ENCODE peak calls at places on chromosomes 4 and X, in six cellular contexts. One of them, this sample, is unnamed.

GRCh38 chr4:42750091-42750490 is 93.2 kb upstream of the ATP8A1 start:
- DNase-seq in fibroblast of lung: no peak
- DNase-seq in A549: no peak
- DNase-seq in hepatocyte: peak; percentile 16
- DNase-seq in AG04449: no peak
- DNase-seq in fibroblast of villous mesenchyme: no peak
- DNase-seq in this sample: no peak

GRCh38 chr4:164731827-164732474 is 22.0 kb upstream of the SMIM31 start:
- DNase-seq in fibroblast of villous mesenchyme: peak; percentile 30
- DNase-seq in AG04449: no peak
- DNase-seq in A549: peak; percentile 25
- DNase-seq in hepatocyte: peak; percentile 67
- DNase-seq in fibroblast of lung: peak; percentile 52
- DNase-seq in this sample: peak; percentile 53

GRCh38 chrX:54357414-54358377 is at the start of gene WNK3:
- DNase-seq in A549: peak; percentile 35
- DNase-seq in AG04449: no peak
- DNase-seq in fibroblast of villous mesenchyme: peak; percentile 49
- DNase-seq in hepatocyte: peak; percentile 91
- DNase-seq in fibroblast of lung: peak; percentile 77
- DNase-seq in this sample: peak; percentile 83

GRCh38 chr4:138796761-138797160 is 218.8 kb upstream of the NOCT start:
- DNase-seq in AG04449: no peak
- DNase-seq in fibroblast of lung: no peak
- DNase-seq in fibroblast of villous mesenchyme: no peak
- DNase-seq in A549: no peak
- DNase-seq in hepatocyte: no peak
- DNase-seq in this sample: no peak

GRCh38 chr4:89868261-89868660 is 26.4 kb upstream of the MMRN1 start:
- DNase-seq in fibroblast of villous mesenchyme: no peak
- DNase-seq in AG04449: no peak
- DNase-seq in hepatocyte: no peak
- DNase-seq in A549: no peak
- DNase-seq in fibroblast of lung: no peak
- DNase-seq in this sample: no peak

GRCh38 chrX:49661881-49662280 is 33.9 kb downstream of the PAGE1 start:
- DNase-seq in fibroblast of lung: no peak
- DNase-seq in A549: no peak
- DNase-seq in AG04449: no peak
- DNase-seq in hepatocyte: no peak
- DNase-seq in fibroblast of villous mesenchyme: no peak
- DNase-seq in this sample: no peak

GRCh38 chr4:151524610-151525009 is 115.6 kb downstream of the FHIP1A start:
- DNase-seq in A549: no peak
- DNase-seq in AG04449: no peak
- DNase-seq in fibroblast of lung: no peak
- DNase-seq in hepatocyte: no peak
- DNase-seq in fibroblast of villous mesenchyme: no peak
- DNase-seq in this sample: no peak

GRCh38 chrX:128714425-128714824 is 662.2 kb upstream of the ACTRT1 start:
- DNase-seq in hepatocyte: no peak
- DNase-seq in A549: no peak
- DNase-seq in AG04449: no peak
- DNase-seq in fibroblast of villous mesenchyme: no peak
- DNase-seq in fibroblast of lung: no peak
- DNase-seq in this sample: no peak

GRCh38 chr4:23324291-23324690 is 565.6 kb downstream of the PPARGC1A start:
- DNase-seq in A549: no peak
- DNase-seq in AG04449: no peak
- DNase-seq in fibroblast of villous mesenchyme: no peak
- DNase-seq in fibroblast of lung: peak; percentile 5
- DNase-seq in hepatocyte: no peak
- DNase-seq in this sample: peak; percentile 56

GRCh38 chr4:125313989-125314602 is 659 bp upstream of the FAT4 start:
- DNase-seq in A549: no peak
- DNase-seq in AG04449: no peak
- DNase-seq in hepatocyte: peak; percentile 8
- DNase-seq in fibroblast of villous mesenchyme: no peak
- DNase-seq in fibroblast of lung: no peak
- DNase-seq in this sample: no peak
- TF ChIP-seq CTCF in A549: no peak
- TF ChIP-seq CTCF in AG04449: no peak
- TF ChIP-seq CTCF in hepatocyte: no peak
- TF ChIP-seq CTCF in fibroblast of villous mesenchyme: no peak
- TF ChIP-seq CTCF in fibroblast of lung: no peak
- TF ChIP-seq CTCF in this sample: no peak

GRCh38 chr4:80180743-80181142 is 16.6 kb upstream of the PRDM8 start:
- DNase-seq in A549: no peak
- DNase-seq in fibroblast of villous mesenchyme: no peak
- DNase-seq in hepatocyte: no peak
- DNase-seq in AG04449: no peak
- DNase-seq in fibroblast of lung: no peak
- DNase-seq in this sample: no peak
- H3K4me3 ChIP-seq in A549: no peak overlapping the region
- H3K4me3 ChIP-seq in fibroblast of villous mesenchyme: no peak overlapping the region
- H3K4me3 ChIP-seq in hepatocyte: no peak overlapping the region
- H3K4me3 ChIP-seq in AG04449: no peak overlapping the region
- H3K4me3 ChIP-seq in fibroblast of lung: no peak overlapping the region
- H3K4me3 ChIP-seq in this sample: no peak overlapping the region

DNA sequence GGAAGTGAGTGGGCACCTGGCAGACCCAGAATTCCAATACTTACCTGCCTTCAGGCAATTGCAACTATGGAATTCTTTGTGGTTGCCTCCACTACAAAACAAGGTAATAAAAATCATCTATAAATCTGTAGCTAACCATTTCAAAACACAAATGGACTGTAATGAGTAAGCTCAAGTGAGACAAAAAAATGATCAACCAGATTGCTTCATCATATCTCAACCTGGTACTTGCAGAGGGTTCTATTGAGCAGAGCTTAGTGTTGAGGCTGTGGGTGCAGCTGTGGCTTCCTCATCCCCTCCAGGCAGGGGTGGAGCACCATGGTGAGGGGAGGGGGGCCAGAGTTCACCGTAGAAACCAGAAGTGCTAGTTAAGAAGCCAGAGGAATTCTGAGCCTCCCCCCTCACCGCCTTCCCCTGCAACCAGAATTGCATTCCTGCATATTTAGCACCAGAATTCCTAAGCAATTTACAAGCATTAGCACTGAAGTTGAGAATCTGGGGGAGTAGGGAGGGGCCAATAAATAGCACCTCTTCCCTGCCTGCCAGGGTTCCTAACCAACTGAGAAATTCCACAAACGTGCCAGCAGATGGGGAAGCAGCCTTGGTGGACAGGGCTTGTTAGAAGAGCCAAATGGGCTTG is 11.5 kb downstream of the CTAG1A start:
- DNase-seq in fibroblast of lung: no peak
- DNase-seq in fibroblast of villous mesenchyme: peak; percentile 81
- DNase-seq in A549: no peak
- DNase-seq in hepatocyte: no peak
- DNase-seq in AG04449: no peak
- DNase-seq in this sample: peak; percentile 77
- TF ChIP-seq CTCF in fibroblast of lung: no peak
- TF ChIP-seq CTCF in fibroblast of villous mesenchyme: no peak
- TF ChIP-seq CTCF in A549: no peak
- TF ChIP-seq CTCF in hepatocyte: no peak
- TF ChIP-seq CTCF in AG04449: no peak
- TF ChIP-seq CTCF in this sample: no peak

GRCh38 chrX:40169193-40170086 is 71.7 kb upstream of the BCOR start:
- DNase-seq in fibroblast of villous mesenchyme: peak; percentile 88
- DNase-seq in fibroblast of lung: peak; percentile 81
- DNase-seq in A549: peak; percentile 73
- DNase-seq in hepatocyte: peak; percentile 92
- DNase-seq in AG04449: peak; percentile 19
- DNase-seq in this sample: peak; percentile 81
- H3K4me3 ChIP-seq in fibroblast of villous mesenchyme: no peak overlapping the region
- H3K4me3 ChIP-seq in fibroblast of lung: peak overlapping the region; percentile 20
- H3K4me3 ChIP-seq in A549: peak overlapping the region; percentile 14
- H3K4me3 ChIP-seq in hepatocyte: peak overlapping the region; percentile 4
- H3K4me3 ChIP-seq in AG04449: no peak overlapping the region
- H3K4me3 ChIP-seq in this sample: no peak overlapping the region

DNA sequence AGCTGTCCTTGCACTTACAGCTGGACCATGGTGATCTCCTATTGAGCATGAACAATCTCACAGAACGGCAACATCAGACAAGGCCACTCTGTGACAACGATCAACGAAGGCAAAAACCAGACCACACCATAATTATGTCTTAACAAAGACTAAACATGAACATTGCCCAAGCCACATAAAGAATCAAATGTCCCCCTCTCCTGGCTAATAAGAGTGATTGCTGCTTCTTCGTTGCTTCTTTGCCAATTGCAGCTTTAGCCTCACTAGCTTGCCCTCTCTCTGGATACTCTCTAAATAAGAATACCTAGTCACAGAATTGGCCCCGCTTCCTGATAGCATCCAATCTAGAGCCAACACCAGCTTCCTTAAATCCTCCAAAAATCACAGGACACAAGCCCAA is 41.5 kb upstream of the PGRMC1 start:
- DNase-seq in AG04449: no peak
- DNase-seq in hepatocyte: peak; percentile 19
- DNase-seq in fibroblast of villous mesenchyme: peak; percentile 37
- DNase-seq in A549: no peak
- DNase-seq in fibroblast of lung: peak; percentile 20
- DNase-seq in this sample: no peak
- TF ChIP-seq CTCF in AG04449: peak; percentile 6
- TF ChIP-seq CTCF in hepatocyte: peak; percentile 35
- TF ChIP-seq CTCF in fibroblast of villous mesenchyme: peak; percentile 25
- TF ChIP-seq CTCF in A549: peak; percentile 30
- TF ChIP-seq CTCF in fibroblast of lung: peak; percentile 18
- TF ChIP-seq CTCF in this sample: no peak

DNA sequence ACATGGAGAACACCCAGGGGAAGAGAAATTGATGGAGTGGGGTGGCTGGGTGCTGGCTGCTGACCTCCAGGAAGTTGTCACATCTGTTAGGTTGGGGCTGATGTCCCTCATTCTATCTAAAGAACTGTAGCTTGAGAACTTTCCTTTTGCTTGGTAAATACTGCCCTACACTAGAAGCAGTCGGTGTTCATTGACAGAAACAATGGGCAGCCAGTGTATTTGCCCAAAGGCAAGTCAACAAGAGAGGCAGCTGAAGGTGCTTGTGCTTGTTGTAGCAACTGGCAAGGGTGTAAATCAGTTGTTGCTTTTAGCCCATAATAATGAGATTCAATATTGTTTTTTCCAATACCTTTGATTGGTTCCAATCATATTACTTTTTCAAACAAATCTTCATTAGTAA is 956 bp downstream of the TMEM154 start:
- DNase-seq in fibroblast of lung: no peak
- DNase-seq in hepatocyte: no peak
- DNase-seq in AG04449: no peak
- DNase-seq in fibroblast of villous mesenchyme: no peak
- DNase-seq in A549: no peak
- DNase-seq in this sample: no peak
- H3K4me3 ChIP-seq in fibroblast of lung: peak overlapping the region; percentile 86
- H3K4me3 ChIP-seq in hepatocyte: no peak overlapping the region
- H3K4me3 ChIP-seq in AG04449: no peak overlapping the region
- H3K4me3 ChIP-seq in fibroblast of villous mesenchyme: peak overlapping the region; percentile 67
- H3K4me3 ChIP-seq in A549: no peak overlapping the region
- H3K4me3 ChIP-seq in this sample: no peak overlapping the region

GRCh38 chrX:108134724-108135123 is 43.1 kb downstream of the ATG4A start:
- DNase-seq in AG04449: no peak
- DNase-seq in fibroblast of villous mesenchyme: no peak
- DNase-seq in fibroblast of lung: no peak
- DNase-seq in hepatocyte: no peak
- DNase-seq in A549: no peak
- DNase-seq in this sample: no peak

GRCh38 chrX:108138814-108139213 is 47.2 kb downstream of the ATG4A start:
- DNase-seq in A549: no peak
- DNase-seq in fibroblast of villous mesenchyme: no peak
- DNase-seq in fibroblast of lung: no peak
- DNase-seq in AG04449: no peak
- DNase-seq in hepatocyte: no peak
- DNase-seq in this sample: no peak

GRCh38 chrX:108139303-108139702 is 47.7 kb downstream of the ATG4A start:
- DNase-seq in fibroblast of villous mesenchyme: peak; percentile 10
- DNase-seq in fibroblast of lung: peak; percentile 5
- DNase-seq in hepatocyte: no peak
- DNase-seq in A549: no peak
- DNase-seq in AG04449: no peak
- DNase-seq in this sample: no peak
- TF ChIP-seq CTCF in fibroblast of villous mesenchyme: peak; percentile 53
- TF ChIP-seq CTCF in fibroblast of lung: peak; percentile 32
- TF ChIP-seq CTCF in hepatocyte: peak; percentile 18
- TF ChIP-seq CTCF in A549: peak; percentile 11
- TF ChIP-seq CTCF in AG04449: peak; percentile 11
- TF ChIP-seq CTCF in this sample: peak; percentile 51

DNA sequence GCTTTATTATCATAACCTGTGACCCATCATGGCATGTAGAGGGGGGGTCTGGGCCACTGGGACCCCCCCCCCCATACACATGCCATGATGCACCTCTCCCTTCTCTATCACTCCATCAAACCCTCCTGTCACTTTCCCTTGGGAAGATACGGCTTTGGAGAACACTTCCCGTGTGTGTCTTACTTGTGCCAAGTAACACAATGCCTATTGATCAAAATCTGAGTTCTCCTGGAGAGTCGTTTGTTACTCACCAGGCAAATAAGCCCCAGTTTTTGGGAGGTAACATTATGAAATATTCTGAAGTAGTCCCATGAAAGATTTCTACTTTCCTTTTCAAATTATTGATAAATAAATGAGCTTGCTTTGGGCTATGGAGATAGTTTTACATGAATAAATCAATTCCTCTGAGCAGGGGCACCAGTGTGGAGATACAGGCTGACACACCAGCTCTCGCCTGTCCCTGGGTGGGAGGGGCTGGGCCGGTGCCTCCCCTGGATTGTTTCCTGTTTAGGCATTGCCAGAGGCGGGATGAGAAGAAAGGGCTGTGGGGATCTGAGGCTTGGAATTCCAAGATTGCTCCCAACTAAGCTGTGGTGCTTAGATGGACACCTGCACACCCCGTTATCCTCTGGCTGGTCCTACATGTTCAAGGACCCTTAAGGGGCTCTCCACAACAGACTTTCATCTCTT is 63.2 kb upstream of the WWC2 start:
- DNase-seq in AG04449: no peak
- DNase-seq in fibroblast of lung: no peak
- DNase-seq in A549: no peak
- DNase-seq in fibroblast of villous mesenchyme: no peak
- DNase-seq in hepatocyte: no peak
- DNase-seq in this sample: no peak
- H3K4me3 ChIP-seq in AG04449: no peak overlapping the region
- H3K4me3 ChIP-seq in fibroblast of lung: no peak overlapping the region
- H3K4me3 ChIP-seq in A549: no peak overlapping the region
- H3K4me3 ChIP-seq in fibroblast of villous mesenchyme: no peak overlapping the region
- H3K4me3 ChIP-seq in hepatocyte: no peak overlapping the region
- H3K4me3 ChIP-seq in this sample: no peak overlapping the region

This sample was measured in astrocyte of the spinal cord.